ENCODE peak calls at places on chromosomes 2 and 18, in four cellular contexts. B is endothelial cell of umbilical vein, Z is iPS DF 6.9, V is right atrium auricular region. W is an unnamed sample.

GRCh38 chr2:166468124-166469024 is 25.7 kb downstream of the SCN7A start:
- DNase-seq in B (no peak), Z (no peak), V (no peak), W (peak; percentile 39)

GRCh38 chr2:120262150-120262549 is 9.5 kb downstream of the RALB start:
- DNase-seq in Z (no peak), V (no peak), B (no peak), W (no peak)

GRCh38 chr2:205483122-205483521 is 199.2 kb upstream of the NRP2 start:
- DNase-seq in B (no peak), Z (no peak), V (no peak), W (no peak)

GRCh38 chr18:47163241-47163640 is 12.9 kb downstream of the IER3IP1 start:
- DNase-seq in Z (no peak), B (no peak), V (no peak), W (no peak)

GRCh38 chr2:46878240-46878877 is 37.2 kb downstream of the MCFD2 start:
- DNase-seq in Z (no peak), B (no peak), V (no peak), W (no peak)

GRCh38 chr2:179222076-179222475 is 42.6 kb downstream of the SESTD1 start:
- DNase-seq in Z (no peak), B (no peak), V (no peak), W (no peak)

GRCh38 chr2:159968282-159968900 is 94.0 kb downstream of the PLA2R1 start:
- DNase-seq in B (peak; percentile 76), Z (peak; percentile 16), V (no peak), W (no peak)

GRCh38 chr2:16950436-16950835 is 284.8 kb upstream of the CYRIA start:
- DNase-seq in B (no peak), V (no peak), Z (no peak), W (no peak)

GRCh38 chr18:63470751-63471150 is 6.0 kb upstream of the SERPINB5 start:
- DNase-seq in Z (no peak), B (no peak), V (no peak), W (no peak)

GRCh38 chr2:169260246-169260645 is 102.1 kb downstream of the LRP2 start:
- DNase-seq in V (no peak), Z (peak; percentile 25), B (no peak), W (no peak)

GRCh38 chr2:111121873-111122630 is 1.3 kb downstream of the BCL2L11 start:
- DNase-seq in V (peak; percentile 91), Z (no peak), B (peak; percentile 90), W (no peak)

GRCh38 chr18:60549338-60549960 is 176.9 kb upstream of the MC4R start:
- DNase-seq in B (peak; percentile 64), V (no peak), Z (peak; percentile 18), W (peak; percentile 64)

GRCh38 chr2:100952512-100952911 is 49.6 kb upstream of the RPL31 start:
- DNase-seq in Z (no peak), B (no peak), V (no peak), W (no peak)

GRCh38 chr2:62455957-62456692 is 49.9 kb downstream of the TMEM17 start:
- DNase-seq in Z (no peak), V (no peak), B (no peak), W (no peak)

GRCh38 chr2:62456721-62457539 is 49.1 kb downstream of the TMEM17 start:
- DNase-seq in V (peak; percentile 76), B (peak; percentile 69), Z (no peak), W (no peak)

GRCh38 chr2:62459106-62459505 is 46.9 kb downstream of the TMEM17 start:
- DNase-seq in B (no peak), Z (no peak), V (no peak), W (no peak)

GRCh38 chr2:62458206-62459035 is 47.6 kb downstream of the TMEM17 start:
- DNase-seq in B (no peak), Z (no peak), V (no peak), W (no peak)

DNA sequence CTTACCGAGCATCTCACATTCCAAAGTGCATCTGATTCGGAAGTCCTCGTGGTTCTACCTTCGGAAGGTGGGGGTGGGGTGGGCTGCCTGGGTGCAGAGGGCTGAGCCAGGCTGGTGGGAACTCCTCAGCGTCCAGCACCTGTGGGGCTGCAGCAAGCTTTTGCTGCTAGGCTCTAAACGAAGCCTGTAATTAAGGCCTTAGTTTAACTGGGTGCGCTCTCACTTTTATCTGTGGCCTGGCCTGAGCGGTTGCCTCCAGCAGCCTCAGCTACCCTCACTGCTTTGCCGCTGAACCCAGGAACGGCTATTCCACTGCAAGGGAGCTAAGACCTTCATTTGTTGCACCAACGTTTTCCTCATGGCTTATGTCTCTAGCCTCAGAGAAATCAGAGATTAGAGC is 48.4 kb downstream of the TMEM17 start:
- DNase-seq in V (no peak), Z (no peak), B (no peak), W (no peak)
- H3K4me3 ChIP-seq in V (peak overlapping the region; percentile 66), Z (peak overlapping the region; percentile 58), B (peak overlapping the region; percentile 60), W (peak overlapping the region; percentile 75)

DNA sequence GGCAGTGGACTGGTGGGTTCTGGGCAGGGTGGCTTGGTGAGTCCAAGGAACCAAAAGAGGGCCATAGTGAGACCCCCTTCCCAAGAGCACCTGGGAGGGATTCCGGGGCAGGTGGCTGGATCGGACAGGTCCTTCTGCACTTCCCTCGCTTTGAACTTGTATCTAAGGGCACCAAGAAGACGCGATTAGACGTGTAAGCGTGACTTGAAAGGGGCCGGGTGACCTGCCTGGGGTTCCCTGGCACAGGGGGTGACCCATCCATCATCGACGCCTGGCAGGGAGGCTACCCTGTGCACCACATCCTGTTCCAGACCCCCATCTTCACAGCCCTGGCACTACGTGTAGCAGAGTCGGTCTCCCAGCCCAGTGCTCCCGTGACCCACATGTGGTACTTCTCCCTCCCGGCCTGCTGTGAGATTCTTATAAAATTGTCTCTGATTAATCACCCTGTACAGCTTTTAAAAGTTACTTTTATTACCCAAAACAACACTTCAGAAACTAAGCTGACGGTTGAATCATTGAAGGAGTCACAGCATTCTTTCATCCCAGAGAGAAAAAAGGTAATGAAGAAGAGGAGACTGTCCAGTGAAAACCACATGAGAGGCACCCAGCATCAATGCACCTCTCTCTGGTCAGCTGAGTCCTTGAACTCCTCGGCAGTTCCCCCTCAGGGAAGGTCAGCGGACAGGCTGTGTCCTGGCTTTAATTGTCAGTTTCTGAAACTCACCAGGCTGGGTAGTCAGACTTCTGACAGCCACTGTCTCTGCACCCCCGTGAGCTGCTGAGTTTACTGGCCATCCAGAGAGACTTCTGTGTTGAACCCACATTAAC is 13.0 kb downstream of the SH3BP4 start:
- DNase-seq in Z (no peak), B (no peak), V (no peak), W (no peak)
- H3K27ac ChIP-seq in Z (no peak overlapping the region), B (no peak overlapping the region), V (no peak overlapping the region), W (no peak overlapping the region)

GRCh38 chr18:22422909-22423548 is 5.3 kb upstream of the CTAGE1 start:
- DNase-seq in B (peak; percentile 90), V (peak; percentile 70), Z (no peak), W (no peak)
- H3K4me3 ChIP-seq in B (no peak overlapping the region), V (no peak overlapping the region), Z (no peak overlapping the region), W (no peak overlapping the region)

GRCh38 chr2:238434846-238435751 is 8.4 kb downstream of the ASB1 start:
- DNase-seq in Z (no peak), B (no peak), V (no peak), W (no peak)
- H3K27ac ChIP-seq in Z (no peak overlapping the region), B (no peak overlapping the region), V (no peak overlapping the region), W (no peak overlapping the region)

GRCh38 chr2:143150287-143150686 is 21.1 kb downstream of the ARHGAP15 start:
- DNase-seq in V (no peak), B (no peak), Z (no peak), W (no peak)
- H3K4me3 ChIP-seq in V (no peak overlapping the region), B (no peak overlapping the region), Z (no peak overlapping the region), W (no peak overlapping the region)

GRCh38 chr2:174561283-174562275 is 36.0 kb downstream of the WIPF1 start:
- DNase-seq in B (peak; percentile 55), Z (no peak), V (peak; percentile 73), W (no peak)
- H3K27ac ChIP-seq in B (no peak overlapping the region), Z (no peak overlapping the region), V (peak overlapping the region; percentile 55), W (no peak overlapping the region)

W was measured in SK-N-MC.